ENCODE peak calls at places on chromosome 17, in seven cellular contexts. I is neural progenitor cell, D is mammary epithelial cell, X is ovary, V is breast epithelium, C is tibial nerve, Q is prostate gland. T is an unnamed sample.

GRCh38 chr17:6555331-6556120 is 829 bp downstream of the PITPNM3 start:
- DNase-seq in I (peak; percentile 74), D (peak; percentile 76), X (peak; percentile 55), V (no peak), C (no peak), Q (peak; percentile 38), T (no peak)

GRCh38 chr17:79064026-79064425 is 10.6 kb upstream of the ENGASE start:
- DNase-seq in I (no peak), D (no peak), X (no peak), V (no peak), C (no peak), Q (no peak), T (no peak)

GRCh38 chr17:48194097-48194550 is 86.6 kb downstream of the SNX11 start:
- DNase-seq in I (no peak), D (peak; percentile 3), X (no peak), V (no peak), C (no peak), Q (no peak), T (no peak)

GRCh38 chr17:49910094-49910857 is 58.7 kb upstream of the DLX4 start:
- DNase-seq in I (peak; percentile 71), D (peak; percentile 80), X (no peak), V (no peak), C (no peak), Q (no peak), T (no peak)

GRCh38 chr17:13520899-13521572 is 80.7 kb downstream of the HS3ST3A1 start:
- DNase-seq in I (no peak), D (peak; percentile 8), X (no peak), V (no peak), C (no peak), Q (no peak), T (no peak)

GRCh38 chr17:6456914-6457687 is 12.8 kb downstream of the PIMREG start:
- DNase-seq in I (no peak), D (peak; percentile 32), X (peak; percentile 31), V (no peak), C (no peak), Q (no peak), T (no peak)

GRCh38 chr17:75115545-75115944 is 5.8 kb downstream of the ARMC7 start:
- DNase-seq in I (no peak), D (no peak), X (no peak), V (no peak), C (no peak), Q (no peak), T (no peak)

GRCh38 chr17:33674685-33675084 is 381.6 kb upstream of the ASIC2 start:
- DNase-seq in I (peak; percentile 73), D (peak; percentile 46), X (peak; percentile 53), V (peak; percentile 59), C (peak; percentile 40), Q (peak; percentile 38), T (peak; percentile 7)

GRCh38 chr17:43410557-43411368 is 12.0 kb downstream of the ARL4D start:
- DNase-seq in I (no peak), D (no peak), X (no peak), V (no peak), C (no peak), Q (no peak), T (no peak)

GRCh38 chr17:18277076-18277475 is 16.6 kb downstream of the MIEF2 start:
- DNase-seq in I (no peak), D (no peak), X (no peak), V (no peak), C (no peak), Q (no peak), T (no peak)

GRCh38 chr17:55769625-55770000 is 18.8 kb downstream of the PCTP start:
- DNase-seq in I (no peak), D (peak; percentile 74), X (peak; percentile 32), V (no peak), C (no peak), Q (no peak), T (no peak)

GRCh38 chr17:70239391-70239826 is 70.1 kb downstream of the KCNJ2 start:
- DNase-seq in I (no peak), D (no peak), X (no peak), V (no peak), C (no peak), Q (no peak), T (no peak)
- H3K9me3 ChIP-seq in I (no peaks in the 10 kb centered on the region), D (no peaks in the 10 kb centered on the region), X (no peaks in the 10 kb centered on the region), V (no peaks in the 10 kb centered on the region), C (no peaks in the 10 kb centered on the region), Q (no peaks in the 10 kb centered on the region), T (no peaks in the 10 kb centered on the region)

DNA sequence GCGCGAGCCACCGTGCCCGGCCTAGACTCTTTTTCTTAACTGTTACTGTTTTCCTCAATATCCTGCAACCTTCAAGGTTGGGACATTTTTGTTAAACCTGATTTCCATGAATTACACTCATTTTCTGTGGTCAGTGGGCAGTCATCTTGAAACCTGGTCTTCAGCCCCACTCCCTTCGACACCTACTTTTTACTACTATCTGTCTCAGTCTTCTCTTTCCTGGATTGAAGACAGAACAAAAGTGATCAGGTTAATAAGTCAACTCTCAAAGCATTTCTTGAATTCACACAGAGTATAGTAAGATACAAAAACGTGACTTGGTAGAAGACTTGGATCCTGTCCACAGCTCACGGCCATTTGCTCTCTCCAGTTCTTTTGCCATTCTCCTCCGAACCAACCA is 6.1 kb downstream of the MINK1 start:
- DNase-seq in I (no peak), D (no peak), X (no peak), V (no peak), C (no peak), Q (no peak), T (no peak)
- H3K27ac ChIP-seq in I (no peak overlapping the region), D (no peak overlapping the region), X (peak overlapping the region; percentile 66), V (no peak overlapping the region), C (no peak overlapping the region), Q (no peak overlapping the region), T (no peak overlapping the region)

GRCh38 chr17:72603346-72604242 is 482.8 kb downstream of the SOX9 start:
- DNase-seq in I (no peak), D (peak; percentile 87), X (no peak), V (no peak), C (peak; percentile 15), Q (no peak), T (no peak)

GRCh38 chr17:72605543-72605942 is 484.7 kb downstream of the SOX9 start:
- DNase-seq in I (no peak), D (no peak), X (no peak), V (no peak), C (no peak), Q (no peak), T (no peak)

GRCh38 chr17:72600934-72601333 is 480.1 kb downstream of the SOX9 start:
- DNase-seq in I (no peak), D (no peak), X (no peak), V (no peak), C (no peak), Q (no peak), T (no peak)

GRCh38 chr17:72604518-72604917 is 483.7 kb downstream of the SOX9 start:
- DNase-seq in I (no peak), D (no peak), X (no peak), V (no peak), C (no peak), Q (no peak), T (no peak)

GRCh38 chr17:72602517-72603345 is 481.9 kb downstream of the SOX9 start:
- DNase-seq in I (peak; percentile 78), D (peak; percentile 87), X (no peak), V (no peak), C (no peak), Q (no peak), T (no peak)
- TF ChIP-seq CTCF in I (peak; percentile 43), D (peak; percentile 28), X (no peak), V (no peak), C (no peak), Q (peak; percentile 50), T (no peak)

GRCh38 chr17:36628576-36628975 is 27.2 kb downstream of the MRM1 start:
- DNase-seq in I (no peak), D (no peak), X (no peak), V (no peak), C (no peak), Q (no peak), T (no peak)
- H3K9me3 ChIP-seq in I (no peaks in the 10 kb centered on the region), D (no peaks in the 10 kb centered on the region), X (no peaks in the 10 kb centered on the region), V (no peaks in the 10 kb centered on the region), C (no peaks in the 10 kb centered on the region), Q (no peaks in the 10 kb centered on the region), T (no peaks in the 10 kb centered on the region)

GRCh38 chr17:17059301-17059890 is 17.1 kb downstream of the MPRIP start:
- DNase-seq in I (no peak), D (no peak), X (no peak), V (peak; percentile 39), C (no peak), Q (no peak), T (no peak)

GRCh38 chr17:17061516-17061915 is 19.3 kb downstream of the MPRIP start:
- DNase-seq in I (no peak), D (no peak), X (no peak), V (peak; percentile 28), C (no peak), Q (no peak), T (no peak)

GRCh38 chr17:17060001-17060929 is 18.0 kb downstream of the MPRIP start:
- DNase-seq in I (no peak), D (no peak), X (no peak), V (peak; percentile 33), C (no peak), Q (no peak), T (no peak)

GRCh38 chr17:17062356-17062755 is 20.1 kb downstream of the MPRIP start:
- DNase-seq in I (no peak), D (no peak), X (no peak), V (peak; percentile 28), C (no peak), Q (no peak), T (no peak)

GRCh38 chr17:17060930-17061329 is 18.7 kb downstream of the MPRIP start:
- DNase-seq in I (no peak), D (no peak), X (no peak), V (peak; percentile 17), C (no peak), Q (no peak), T (peak; percentile 23)
- H3K27ac ChIP-seq in I (no peak overlapping the region), D (no peak overlapping the region), X (no peak overlapping the region), V (no peak overlapping the region), C (no peak overlapping the region), Q (no peak overlapping the region), T (no peak overlapping the region)

GRCh38 chr17:72396121-72396520 is 275.3 kb downstream of the SOX9 start:
- DNase-seq in I (no peak), D (no peak), X (no peak), V (no peak), C (no peak), Q (no peak), T (no peak)
- TF ChIP-seq CTCF in I (no peak), D (no peak), X (no peak), V (no peak), C (no peak), Q (no peak), T (no peak)

DNA sequence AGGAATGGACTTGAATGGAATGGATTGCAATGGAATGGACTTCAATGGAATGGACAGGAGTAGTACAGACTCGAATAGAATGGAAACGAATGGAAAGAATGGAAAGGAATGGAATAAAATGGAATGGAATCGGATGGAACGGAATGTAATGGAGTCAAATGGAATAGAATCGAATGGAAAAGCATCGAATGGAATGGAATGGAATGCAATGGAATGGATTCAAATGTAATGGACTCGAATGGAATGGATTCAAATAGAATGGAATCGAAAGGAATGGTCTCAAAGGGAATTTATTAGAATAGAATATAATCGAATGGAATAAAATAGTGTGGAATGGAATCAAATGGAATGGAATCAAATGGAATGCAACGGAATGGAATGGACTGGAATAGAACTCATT is 484.9 kb upstream of the WSB1 start:
- DNase-seq in I (no peak), D (peak; percentile 4), X (no peak), V (no peak), C (no peak), Q (no peak), T (no peak)
- H3K9me3 ChIP-seq in I (peaks cover 53% of the 10 kb centered on the region), D (peaks cover 77% of the 10 kb centered on the region), X (peaks cover 6% of the 10 kb centered on the region), V (peaks cover 78% of the 10 kb centered on the region), C (peaks cover 2% of the 10 kb centered on the region), Q (no peaks in the 10 kb centered on the region), T (peaks cover 39% of the 10 kb centered on the region)

T was measured in CD4-positive, alpha-beta T cell.